ENCODE peak calls at places on chromosome 3, in five cellular contexts. H, A, Q, W and G are unnamed samples.

GRCh38 chr3:161412117-161412516 is 40.8 kb upstream of the SPTSSB start:
- DNase-seq in H (no peak), A (no peak), Q (no peak), W (no peak), G (no peak)

GRCh38 chr3:132786890-132787289 is 64.7 kb upstream of the NPHP3 start:
- DNase-seq in H (no peak), A (no peak), Q (no peak), W (no peak), G (no peak)

GRCh38 chr3:162139841-162140240 is 643.2 kb downstream of the OTOL1 start:
- DNase-seq in H (no peak), A (no peak), Q (no peak), W (no peak), G (no peak)

GRCh38 chr3:32391643-32392529 is at the start of gene CMTM7:
- DNase-seq in H (no peak), A (peak), Q (peak), W (peak), G (no peak)

GRCh38 chr3:153221748-153222162 is 59.7 kb downstream of the RAP2B start:
- DNase-seq in H (peak), A (peak), Q (peak), W (peak), G (no peak)

GRCh38 chr3:42501321-42501680 is 1.1 kb upstream of the VIPR1 start:
- DNase-seq in H (no peak), A (no peak), Q (no peak), W (no peak), G (no peak)

GRCh38 chr3:124993462-124993861 is 58.9 kb upstream of the MUC13 start:
- DNase-seq in H (no peak), A (no peak), Q (no peak), W (no peak), G (no peak)

GRCh38 chr3:156605686-156606605 is 51.0 kb upstream of the SSR3 start:
- DNase-seq in H (no peak), A (no peak), Q (no peak), W (no peak), G (no peak)

GRCh38 chr3:49173116-49173791 is 1.9 kb downstream of the KLHDC8B start:
- DNase-seq in H (no peak), A (no peak), Q (no peak), W (no peak), G (no peak)

GRCh38 chr3:18729671-18730070 is 304.5 kb upstream of the SATB1 start:
- DNase-seq in H (no peak), A (no peak), Q (no peak), W (no peak), G (no peak)

GRCh38 chr3:143901105-143901504 is 52.8 kb upstream of the SLC9A9 start:
- DNase-seq in H (no peak), A (no peak), Q (no peak), W (no peak), G (no peak)

GRCh38 chr3:134282659-134283047 is 32.0 kb upstream of the RYK start:
- DNase-seq in H (no peak), A (no peak), Q (no peak), W (no peak), G (no peak)

GRCh38 chr3:129112308-129113052 is 9.1 kb downstream of the RAB43 start:
- DNase-seq in H (no peak), A (no peak), Q (no peak), W (no peak), G (no peak)

GRCh38 chr3:125002834-125003368 is 52.9 kb downstream of the HEG1 start:
- DNase-seq in H (no peak), A (no peak), Q (no peak), W (no peak), G (no peak)

GRCh38 chr3:194675081-194675640 is 3.2 kb upstream of the LSG1 start:
- DNase-seq in H (no peak), A (no peak), Q (peak), W (no peak), G (no peak)

GRCh38 chr3:4734454-4734853 is 241.3 kb downstream of the ITPR1 start:
- DNase-seq in H (no peak), A (no peak), Q (no peak), W (no peak), G (no peak)

GRCh38 chr3:12154151-12154550 is 4.6 kb downstream of the TIMP4 start:
- DNase-seq in H (no peak), A (no peak), Q (no peak), W (no peak), G (no peak)

GRCh38 chr3:98784666-98785600 is 21.8 kb downstream of the ST3GAL6 start:
- DNase-seq in H (no peak), A (no peak), Q (no peak), W (no peak), G (no peak)

GRCh38 chr3:188683032-188683491 is 488.7 kb upstream of the TPRG1 start:
- DNase-seq in H (no peak), A (no peak), Q (peak), W (no peak), G (no peak)